ENCODE peak calls at places on chromosome 13, in seven cellular contexts. Z is esophagus squamous epithelium; K is IMR-90; F is A673; X is CD4-positive, CD25-positive, alpha-beta regulatory T cell; A is lung; P is ovary. M is an unnamed sample. For H3K36me3, the result is how much of the 10 kb centered on the place peaks cover.

GRCh38 chr13:71871844-71872243 is 4.8 kb upstream of the DACH1 start:
- DNase-seq in X (no peak), Z (no peak), F (no peak), K (no peak), A (no peak), P (no peak), M (no peak)

GRCh38 chr13:22793598-22794134 is 387.1 kb upstream of the SGCG start:
- DNase-seq in X (no peak), F (no peak), K (no peak), P (no peak), Z (no peak), A (no peak), M (no peak)

GRCh38 chr13:29464105-29464679 is 131.3 kb downstream of the SLC7A1 start:
- DNase-seq in F (no peak), K (no peak), P (no peak), Z (no peak), A (no peak), X (no peak), M (no peak)

GRCh38 chr13:50198508-50198907 is 183.3 kb downstream of the KCNRG start:
- DNase-seq in A (no peak), K (peak), Z (no peak), F (peak), P (no peak), X (no peak), M (no peak)

GRCh38 chr13:91889641-91890040 is 491.2 kb downstream of the GPC5 start:
- DNase-seq in X (no peak), K (no peak), P (no peak), Z (no peak), A (no peak), F (no peak), M (no peak)

GRCh38 chr13:93534181-93534700 is 307.6 kb downstream of the GPC6 start:
- DNase-seq in Z (no peak), K (no peak), X (no peak), A (no peak), F (no peak), P (peak), M (no peak)

GRCh38 chr13:39811696-39812095 is 156.2 kb downstream of the COG6 start:
- DNase-seq in F (peak), K (no peak), Z (no peak), P (no peak), X (no peak), A (no peak), M (no peak)

GRCh38 chr13:38862443-38862842 is 128.2 kb downstream of the STOML3 start:
- DNase-seq in Z (no peak), P (no peak), K (no peak), A (no peak), X (no peak), F (no peak), M (no peak)

GRCh38 chr13:103272770-103273169 is 206.6 kb upstream of the SLC10A2 start:
- DNase-seq in A (no peak), P (no peak), K (peak), X (no peak), F (no peak), Z (no peak), M (no peak)

GRCh38 chr13:98109226-98109625 is 33.7 kb upstream of the FARP1 start:
- DNase-seq in K (no peak), A (no peak), F (no peak), P (no peak), Z (no peak), X (no peak), M (no peak)

GRCh38 chr13:18628428-18628827 is 553.2 kb downstream of the TUBA3C start:
- DNase-seq in X (no peak), K (no peak), Z (no peak), P (no peak), F (no peak), A (no peak), M (no peak)

GRCh38 chr13:91468301-91468700 is 69.9 kb downstream of the GPC5 start:
- DNase-seq in Z (no peak), A (no peak), F (no peak), P (no peak), X (no peak), K (peak), M (no peak)

GRCh38 chr13:33284916-33285315 is 639 bp downstream of the STARD13 start:
- DNase-seq in K (no peak), F (no peak), P (no peak), X (no peak), Z (no peak), A (no peak), M (no peak)

GRCh38 chr13:99558570-99559180 is 57.4 kb downstream of the TM9SF2 start:
- DNase-seq in P (no peak), A (no peak), X (no peak), K (peak), Z (no peak), F (no peak), M (no peak)

GRCh38 chr13:29934531-29935308 is 84.3 kb upstream of the UBL3 start:
- DNase-seq in A (no peak), K (no peak), X (peak), P (no peak), Z (no peak), F (no peak), M (no peak)

GRCh38 chr13:90447735-90448103 is 899.8 kb upstream of the MIR17HG start:
- DNase-seq in A (no peak), P (no peak), X (no peak), K (peak), Z (no peak), F (peak), M (no peak)

DNA sequence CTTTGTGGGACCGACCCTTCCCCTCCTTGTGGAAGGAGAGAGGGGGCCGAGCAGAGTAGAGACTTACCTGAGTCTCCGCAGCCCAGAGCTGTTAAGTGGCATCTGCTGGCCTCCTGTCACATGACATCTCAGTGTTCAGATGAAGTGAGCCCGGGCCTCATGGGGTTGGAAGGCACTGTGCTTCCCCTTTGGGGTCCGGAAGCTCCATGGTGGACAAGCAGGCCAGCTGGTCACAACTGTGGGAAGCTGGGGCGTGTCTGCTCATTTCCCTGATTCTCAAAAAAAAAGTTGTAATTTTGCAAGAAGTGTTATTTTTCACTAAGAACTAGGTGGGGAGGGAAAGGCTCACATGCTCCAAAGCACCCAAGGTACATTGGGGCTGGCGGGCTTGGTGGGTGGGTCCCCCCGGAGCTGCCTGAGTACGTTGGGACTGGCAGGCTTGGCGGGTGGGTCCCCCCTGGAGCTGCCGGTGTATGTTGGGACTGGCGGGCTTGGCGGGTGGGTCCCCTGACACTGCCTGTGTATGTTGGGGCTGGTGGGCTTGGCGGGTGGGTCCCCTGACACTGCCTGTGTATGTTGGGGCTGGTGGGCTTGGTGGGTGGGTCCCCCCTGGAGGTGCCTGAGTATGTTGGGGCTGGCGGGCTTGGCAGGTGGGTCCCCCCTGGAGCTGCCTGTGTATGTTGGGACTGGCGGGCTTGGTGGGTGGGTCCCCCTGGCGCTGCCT is 18.2 kb upstream of the DCUN1D2 start:
- DNase-seq in A (no peak), K (no peak), F (no peak), X (no peak), P (no peak), Z (no peak), M (peak)
- H3K36me3 ChIP-seq in A (under half), K (half or more), F (under half), X (under half), P (under half), Z (under half), M (under half)

GRCh38 chr13:45516757-45517156 is 52.0 kb downstream of the COG3 start:
- DNase-seq in A (no peak), X (no peak), P (no peak), K (no peak), F (no peak), Z (no peak), M (no peak)
- H3K36me3 ChIP-seq in A (under half), X (half or more), P (under half), K (under half), F (half or more), Z (under half), M (under half)

GRCh38 chr13:60869225-60869624 is 472.2 kb downstream of the TDRD3 start:
- DNase-seq in P (no peak), X (no peak), Z (no peak), F (no peak), A (no peak), K (no peak), M (no peak)
- H3K36me3 ChIP-seq in P (under half), X (under half), Z (under half), F (under half), A (under half), K (under half), M (under half)

GRCh38 chr13:21330126-21330861 is 128.8 kb downstream of the ZDHHC20 start:
- DNase-seq in Z (no peak), X (peak), F (no peak), P (no peak), A (no peak), K (peak), M (no peak)
- H3K36me3 ChIP-seq in Z (under half), X (under half), F (under half), P (under half), A (under half), K (under half), M (under half)

GRCh38 chr13:112839347-112840105 is 129.5 kb upstream of the MCF2L start:
- DNase-seq in P (no peak), A (no peak), Z (no peak), X (no peak), K (peak), F (no peak), M (peak)

GRCh38 chr13:112836940-112837339 is 132.1 kb upstream of the MCF2L start:
- DNase-seq in P (no peak), F (no peak), K (no peak), Z (no peak), A (no peak), X (no peak), M (no peak)

GRCh38 chr13:112835796-112836195 is 133.2 kb upstream of the MCF2L start:
- DNase-seq in K (no peak), P (no peak), X (no peak), F (no peak), A (no peak), Z (no peak), M (peak)

GRCh38 chr13:112838038-112838965 is 130.7 kb upstream of the MCF2L start:
- DNase-seq in X (no peak), A (no peak), F (no peak), P (no peak), K (no peak), Z (no peak), M (no peak)

GRCh38 chr13:112837371-112838037 is 131.5 kb upstream of the MCF2L start:
- DNase-seq in A (no peak), F (no peak), X (no peak), P (no peak), K (no peak), Z (no peak), M (peak)
- H3K36me3 ChIP-seq in A (half or more), F (under half), X (half or more), P (under half), K (under half), Z (under half), M (under half)

M was measured in aorta.